ENCODE peak calls at places on chromosomes 1 and 21, in five cellular contexts. P is right atrium auricular region, O is upper lobe of right lung, A is astrocyte of the spinal cord, I is LNCaP clone FGC. C is an unnamed sample.

GRCh38 chr1:37448185-37448584 is 26.2 kb upstream of the ZC3H12A start:
- DNase-seq in P (no peak), O (no peak), A (no peak), I (no peak), C (no peak)

GRCh38 chr1:39369568-39369967 is 121.9 kb upstream of the BMP8A start:
- DNase-seq in P (no peak), O (no peak), A (no peak), I (no peak), C (no peak)

GRCh38 chr1:180643693-180644092 is 11.9 kb downstream of the XPR1 start:
- DNase-seq in P (no peak), O (no peak), A (peak), I (peak), C (no peak)

GRCh38 chr1:220198186-220199005 is 73.9 kb downstream of the RAB3GAP2 start:
- DNase-seq in P (no peak), O (no peak), A (peak), I (no peak), C (no peak)

GRCh38 chr1:225554216-225554812 is 98.6 kb downstream of the ENAH start:
- DNase-seq in P (no peak), O (no peak), A (peak), I (no peak), C (no peak)

GRCh38 chr1:179447489-179447888 is 81.7 kb downstream of the AXDND1 start:
- DNase-seq in P (no peak), O (no peak), A (no peak), I (peak), C (no peak)

GRCh38 chr21:42360317-42360716 is 6.0 kb downstream of the TFF1 start:
- DNase-seq in P (no peak), O (no peak), A (no peak), I (no peak), C (no peak)

GRCh38 chr21:46401186-46401910 is 57.3 kb upstream of the DIP2A start:
- DNase-seq in P (no peak), O (no peak), A (no peak), I (no peak), C (no peak)

GRCh38 chr1:44000266-44000665 is 8.9 kb downstream of the CCDC24 start:
- DNase-seq in P (no peak), O (no peak), A (no peak), I (no peak), C (no peak)

GRCh38 chr1:31786366-31787060 is 22.4 kb upstream of the ADGRB2 start:
- DNase-seq in P (no peak), O (peak), A (no peak), I (no peak), C (no peak)

GRCh38 chr1:41767534-41767933 is 151.2 kb downstream of the HIVEP3 start:
- DNase-seq in P (no peak), O (no peak), A (no peak), I (no peak), C (no peak)

GRCh38 chr1:205585169-205585834 is 46.5 kb downstream of the ELK4 start:
- DNase-seq in P (no peak), O (no peak), A (no peak), I (no peak), C (no peak)
- TF ChIP-seq CTCF in P (no peak), O (no peak), A (no peak), I (no peak), C (no peak)

DNA sequence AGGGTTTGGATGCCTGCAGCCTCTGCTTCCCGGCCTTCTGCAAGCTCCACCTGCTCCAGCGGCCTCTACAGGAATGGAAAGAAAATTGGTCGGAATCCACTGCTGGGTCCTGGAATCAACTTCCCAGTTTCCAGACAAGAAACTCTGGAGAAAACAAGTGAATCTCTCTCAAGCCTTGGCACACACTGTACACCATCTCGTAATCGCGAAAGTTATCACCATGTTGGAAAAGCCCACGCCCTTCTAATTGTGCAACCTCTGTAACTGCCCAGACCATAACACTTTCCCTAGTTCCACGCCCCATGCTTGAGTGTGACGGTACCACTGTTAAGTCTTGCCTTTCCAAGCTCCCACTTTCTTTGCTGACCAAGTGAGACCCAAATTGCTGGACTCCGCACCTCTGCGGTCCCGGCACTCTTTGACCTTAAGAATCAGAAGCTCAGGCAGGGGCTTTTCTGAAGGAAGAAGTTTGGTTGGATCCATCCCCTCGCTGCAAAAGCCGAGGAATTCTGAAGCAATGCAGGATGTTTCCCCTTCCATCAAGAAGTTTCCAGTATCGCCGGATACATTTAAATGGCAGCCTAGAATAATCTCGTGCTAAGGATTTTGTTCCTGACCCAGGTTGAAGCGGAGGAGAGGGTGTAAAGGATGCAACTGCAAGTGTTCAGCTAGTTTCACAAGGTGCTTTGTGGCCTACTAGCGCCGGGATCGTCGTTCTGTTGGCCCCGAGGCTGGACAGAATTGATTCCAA is 6.2 kb downstream of the NR5A2 start:
- DNase-seq in P (no peak), O (no peak), A (no peak), I (no peak), C (no peak)
- TF ChIP-seq CTCF in P (no peak), O (no peak), A (peak), I (no peak), C (no peak)

GRCh38 chr21:35172231-35172630 is 123.1 kb upstream of the RUNX1 start:
- DNase-seq in P (no peak), O (no peak), A (no peak), I (no peak), C (no peak)
- TF ChIP-seq CTCF in P (no peak), O (no peak), A (no peak), I (no peak), C (no peak)

GRCh38 chr1:75611014-75611413 is at the start of gene SLC44A5:
- DNase-seq in P (no peak), O (no peak), A (no peak), I (no peak), C (no peak)

GRCh38 chr1:75618382-75618781 is 7.5 kb upstream of the SLC44A5 start:
- DNase-seq in P (no peak), O (no peak), A (no peak), I (peak), C (no peak)

GRCh38 chr1:75615664-75616435 is 4.9 kb upstream of the SLC44A5 start:
- DNase-seq in P (no peak), O (peak), A (peak), I (no peak), C (no peak)

GRCh38 chr1:75616436-75617433 is 5.8 kb upstream of the SLC44A5 start:
- DNase-seq in P (no peak), O (peak), A (peak), I (no peak), C (no peak)

GRCh38 chr1:75614455-75615379 is 3.8 kb upstream of the SLC44A5 start:
- DNase-seq in P (peak), O (peak), A (peak), I (no peak), C (no peak)
- TF ChIP-seq CTCF in P (no peak), O (peak), A (peak), I (peak), C (no peak)

DNA sequence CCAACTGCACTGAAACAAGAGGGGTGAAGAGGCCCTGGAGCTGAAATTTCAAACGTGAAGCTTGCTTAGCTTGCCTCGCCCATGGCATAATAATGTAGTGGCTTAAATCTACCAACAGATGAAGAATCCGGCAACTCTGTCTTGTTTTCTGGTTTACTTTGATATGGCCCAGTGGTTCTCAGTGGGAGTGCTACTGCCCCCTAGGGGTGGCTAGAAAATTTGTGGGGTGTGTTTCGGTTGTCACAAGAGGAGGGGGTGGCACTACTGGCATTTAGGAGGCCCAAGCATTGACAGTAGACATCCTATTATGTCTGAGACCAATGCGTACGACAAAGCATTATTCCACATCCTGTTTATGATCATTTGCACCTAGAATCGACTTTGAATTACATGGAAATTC is 51.9 kb upstream of the C8B start:
- DNase-seq in P (no peak), O (no peak), A (no peak), I (no peak), C (no peak)
- TF ChIP-seq CTCF in P (no peak), O (no peak), A (peak), I (peak), C (no peak)

GRCh38 chr1:210262897-210263272 is 30.3 kb downstream of the SERTAD4 start:
- DNase-seq in P (peak), O (no peak), A (no peak), I (no peak), C (no peak)

GRCh38 chr1:210262167-210262896 is 29.7 kb downstream of the SERTAD4 start:
- DNase-seq in P (peak), O (no peak), A (peak), I (no peak), C (no peak)

GRCh38 chr1:210260087-210260486 is 27.5 kb downstream of the SERTAD4 start:
- DNase-seq in P (no peak), O (no peak), A (no peak), I (no peak), C (no peak)

GRCh38 chr1:210263963-210264362 is 31.4 kb downstream of the SERTAD4 start:
- DNase-seq in P (no peak), O (no peak), A (no peak), I (no peak), C (no peak)

GRCh38 chr1:210264521-210265380 is 32.2 kb downstream of the SERTAD4 start:
- DNase-seq in P (no peak), O (no peak), A (no peak), I (no peak), C (no peak)
- TF ChIP-seq CTCF in P (no peak), O (peak), A (no peak), I (peak), C (no peak)